ENCODE peak calls at places on chromosomes 4 and X, in ten cellular contexts. V is pancreas; C is T-cell; I is neural crest cell; T is ascending aorta; X is GM04503; L is upper lobe of right lung; O is activated CD4-positive, alpha-beta T cell treated with anti-CD3 and anti-CD28 coated beads, Interleukin-2, amount 50 U/mL, for 1 hour; U is GM12864; Q is lower lobe of right lung. F is an unnamed sample.

GRCh38 chrX:20471483-20471882 is 204.8 kb upstream of the RPS6KA3 start:
- DNase-seq in U (no peak), Q (no peak), X (no peak), V (no peak), I (no peak), O (no peak), L (no peak), C (no peak), T (no peak), F (no peak)

GRCh38 chrX:154010330-154011087 is 9.2 kb downstream of the IRAK1 start:
- DNase-seq in X (no peak), I (no peak), O (no peak), V (peak), U (no peak), Q (peak), T (no peak), C (no peak), L (peak), F (no peak)

GRCh38 chrX:38768079-38768478 is 33.2 kb upstream of the MID1IP1 start:
- DNase-seq in L (no peak), X (peak), T (no peak), Q (no peak), V (no peak), O (no peak), C (no peak), U (no peak), I (no peak), F (peak)

GRCh38 chrX:150605603-150606002 is 37.2 kb downstream of the MTM1 start:
- DNase-seq in C (no peak), O (no peak), L (no peak), I (no peak), Q (no peak), U (no peak), V (no peak), T (no peak), X (no peak), F (no peak)

GRCh38 chr4:61938250-61938846 is 738.2 kb downstream of the ADGRL3 start:
- DNase-seq in X (no peak), V (no peak), T (no peak), O (no peak), U (no peak), I (no peak), Q (no peak), C (no peak), L (no peak), F (no peak)

GRCh38 chrX:18272222-18272621 is 51.5 kb upstream of the BEND2 start:
- DNase-seq in Q (no peak), L (no peak), U (no peak), C (no peak), T (no peak), X (no peak), V (no peak), I (no peak), O (no peak), F (no peak)

GRCh38 chr4:68218044-68218443 is 27.4 kb downstream of the TMPRSS11B start:
- DNase-seq in V (no peak), T (no peak), I (no peak), X (no peak), L (no peak), O (no peak), Q (no peak), C (no peak), U (no peak), F (no peak)

GRCh38 chr4:147773261-147774184 is 41.6 kb downstream of the ARHGAP10 start:
- DNase-seq in I (no peak), U (no peak), T (no peak), X (no peak), O (no peak), L (no peak), C (no peak), Q (no peak), V (no peak), F (no peak)

GRCh38 chrX:133880032-133880443 is 105.4 kb downstream of the GPC3 start:
- DNase-seq in X (no peak), I (no peak), U (no peak), T (no peak), C (no peak), V (no peak), O (no peak), Q (no peak), L (no peak), F (no peak)

GRCh38 chr4:47490550-47490949 is 5.5 kb downstream of the ATP10D start:
- DNase-seq in X (no peak), T (no peak), U (no peak), L (no peak), O (no peak), Q (no peak), V (no peak), I (no peak), C (no peak), F (no peak)

GRCh38 chr4:119025916-119026661 is 109.5 kb upstream of the MYOZ2 start:
- DNase-seq in Q (no peak), U (no peak), X (peak), L (no peak), I (no peak), T (no peak), V (no peak), O (no peak), C (no peak), F (no peak)

GRCh38 chr4:98786866-98787265 is 128.5 kb upstream of the TSPAN5 start:
- DNase-seq in U (no peak), Q (no peak), T (no peak), O (no peak), V (no peak), X (no peak), L (no peak), I (no peak), C (no peak), F (no peak)

GRCh38 chr4:125547842-125548241 is 233.1 kb downstream of the FAT4 start:
- DNase-seq in O (no peak), Q (no peak), L (no peak), C (no peak), I (no peak), U (no peak), T (no peak), V (no peak), X (no peak), F (no peak)

GRCh38 chrX:24396236-24396929 is 35.9 kb downstream of the SUPT20HL1 start:
- DNase-seq in C (no peak), Q (no peak), I (no peak), X (peak), V (no peak), U (no peak), L (no peak), O (no peak), T (no peak), F (no peak)

GRCh38 chr4:5051692-5052423 is 578 bp downstream of the STK32B start:
- DNase-seq in T (no peak), X (no peak), C (no peak), O (no peak), L (peak), Q (peak), U (no peak), V (peak), I (peak), F (no peak)

GRCh38 chrX:30570505-30570904 is 7.1 kb downstream of the TASL start:
- DNase-seq in L (no peak), I (no peak), U (no peak), Q (no peak), V (no peak), X (no peak), T (no peak), C (no peak), O (no peak), F (peak)

GRCh38 chr4:183391204-183391603 is 53.2 kb upstream of the CDKN2AIP start:
- DNase-seq in X (no peak), I (no peak), Q (no peak), T (no peak), C (no peak), O (no peak), V (no peak), L (no peak), U (no peak), F (no peak)

GRCh38 chrX:139881130-139881529 is 51.7 kb downstream of the ATP11C start:
- DNase-seq in Q (no peak), V (no peak), U (no peak), L (no peak), C (no peak), O (no peak), T (no peak), X (no peak), I (no peak), F (no peak)

GRCh38 chr4:147326581-147326980 is 154.3 kb upstream of the EDNRA start:
- DNase-seq in Q (no peak), L (no peak), T (no peak), C (no peak), O (no peak), V (no peak), I (no peak), X (no peak), U (no peak), F (no peak)